ENCODE peak calls at places on chromosomes 5 and 9, in four cellular contexts. One of them, this sample, is unnamed.

GRCh38 chr5:146671561-146671960 is 155.6 kb upstream of the GPR151 start:
- DNase-seq in HepG2: no peak
- DNase-seq in K562: no peak
- DNase-seq in WTC11: no peak
- DNase-seq in this sample: no peak

GRCh38 chr9:78167356-78167755 is 68.5 kb upstream of the CEP78 start:
- DNase-seq in HepG2: no peak
- DNase-seq in K562: no peak
- DNase-seq in WTC11: no peak
- DNase-seq in this sample: no peak

GRCh38 chr5:171428849-171429542 is 9.5 kb downstream of the FGF18 start:
- DNase-seq in HepG2: no peak
- DNase-seq in K562: no peak
- DNase-seq in WTC11: no peak
- DNase-seq in this sample: no peak

GRCh38 chr5:114192108-114192507 is 169.8 kb upstream of the KCNN2 start:
- DNase-seq in HepG2: no peak
- DNase-seq in K562: no peak
- DNase-seq in WTC11: no peak
- DNase-seq in this sample: no peak

GRCh38 chr5:6404129-6404528 is 25.8 kb upstream of the MED10 start:
- DNase-seq in HepG2: no peak
- DNase-seq in K562: no peak
- DNase-seq in WTC11: no peak
- DNase-seq in this sample: no peak

GRCh38 chr9:69797680-69798079 is 22.9 kb upstream of the CFAP95 start:
- DNase-seq in HepG2: no peak
- DNase-seq in K562: peak
- DNase-seq in WTC11: no peak
- DNase-seq in this sample: no peak

GRCh38 chr5:92801921-92802320 is 779.1 kb downstream of the NR2F1-AS1 start:
- DNase-seq in HepG2: peak
- DNase-seq in K562: no peak
- DNase-seq in WTC11: no peak
- DNase-seq in this sample: peak

GRCh38 chr9:74497750-74498615 is 848 bp downstream of the RORB start:
- DNase-seq in HepG2: no peak
- DNase-seq in K562: no peak
- DNase-seq in WTC11: peak
- DNase-seq in this sample: peak

GRCh38 chr5:23820764-23821471 is 313.5 kb downstream of the PRDM9 start:
- DNase-seq in HepG2: no peak
- DNase-seq in K562: no peak
- DNase-seq in WTC11: no peak
- DNase-seq in this sample: peak

GRCh38 chr5:19002111-19002510 is 985.9 kb downstream of the CDH18 start:
- DNase-seq in HepG2: no peak
- DNase-seq in K562: no peak
- DNase-seq in WTC11: no peak
- DNase-seq in this sample: no peak

GRCh38 chr5:137372386-137373160 is 126.6 kb downstream of the SPOCK1 start:
- DNase-seq in HepG2: no peak
- DNase-seq in K562: no peak
- DNase-seq in WTC11: no peak
- DNase-seq in this sample: no peak

GRCh38 chr5:125205604-125206221 is 459.3 kb upstream of the ZNF608 start:
- DNase-seq in HepG2: no peak
- DNase-seq in K562: no peak
- DNase-seq in WTC11: no peak
- DNase-seq in this sample: no peak

GRCh38 chr9:121464968-121465367 is 34.7 kb downstream of the GGTA1 start:
- DNase-seq in HepG2: no peak
- DNase-seq in K562: no peak
- DNase-seq in WTC11: no peak
- DNase-seq in this sample: no peak

GRCh38 chr5:12805165-12805698 is 901.0 kb upstream of the CTNND2 start:
- DNase-seq in HepG2: no peak
- DNase-seq in K562: no peak
- DNase-seq in WTC11: no peak
- DNase-seq in this sample: no peak

GRCh38 chr9:115593587-115594091 is 475.7 kb upstream of the TNC start:
- DNase-seq in HepG2: peak
- DNase-seq in K562: peak
- DNase-seq in WTC11: no peak
- DNase-seq in this sample: peak

GRCh38 chr5:32388429-32389111 is 56.0 kb downstream of the ZFR start:
- DNase-seq in HepG2: no peak
- DNase-seq in K562: no peak
- DNase-seq in WTC11: no peak
- DNase-seq in this sample: no peak

GRCh38 chr9:134671341-134672113 is 29.9 kb downstream of the COL5A1 start:
- DNase-seq in HepG2: no peak
- DNase-seq in K562: no peak
- DNase-seq in WTC11: no peak
- DNase-seq in this sample: no peak

GRCh38 chr5:134465856-134466240 is 54.2 kb upstream of the CDKN2AIPNL start:
- DNase-seq in HepG2: peak
- DNase-seq in K562: peak
- DNase-seq in WTC11: peak
- DNase-seq in this sample: peak

GRCh38 chr9:112772215-112772509 is 21.6 kb downstream of the SNX30 start:
- DNase-seq in HepG2: no peak
- DNase-seq in K562: no peak
- DNase-seq in WTC11: no peak
- DNase-seq in this sample: no peak
- TF ChIP-seq ELF4 in HepG2: no peak
- TF ChIP-seq ELF4 in K562: no peak
- TF ChIP-seq ELF4 in WTC11: no peak
- TF ChIP-seq ELF4 in this sample: no peak

GRCh38 chr5:143161893-143162520 is 241.5 kb downstream of the NR3C1 start:
- DNase-seq in HepG2: peak
- DNase-seq in K562: no peak
- DNase-seq in WTC11: no peak
- DNase-seq in this sample: no peak
- TF ChIP-seq ELF4 in HepG2: no peak
- TF ChIP-seq ELF4 in K562: no peak
- TF ChIP-seq ELF4 in WTC11: no peak
- TF ChIP-seq ELF4 in this sample: no peak

GRCh38 chr5:98836175-98836574 is 62.7 kb downstream of the RGMB start:
- DNase-seq in HepG2: no peak
- DNase-seq in K562: no peak
- DNase-seq in WTC11: no peak
- DNase-seq in this sample: no peak
- TF ChIP-seq ELF4 in HepG2: no peak
- TF ChIP-seq ELF4 in K562: no peak
- TF ChIP-seq ELF4 in WTC11: no peak
- TF ChIP-seq ELF4 in this sample: no peak

DNA sequence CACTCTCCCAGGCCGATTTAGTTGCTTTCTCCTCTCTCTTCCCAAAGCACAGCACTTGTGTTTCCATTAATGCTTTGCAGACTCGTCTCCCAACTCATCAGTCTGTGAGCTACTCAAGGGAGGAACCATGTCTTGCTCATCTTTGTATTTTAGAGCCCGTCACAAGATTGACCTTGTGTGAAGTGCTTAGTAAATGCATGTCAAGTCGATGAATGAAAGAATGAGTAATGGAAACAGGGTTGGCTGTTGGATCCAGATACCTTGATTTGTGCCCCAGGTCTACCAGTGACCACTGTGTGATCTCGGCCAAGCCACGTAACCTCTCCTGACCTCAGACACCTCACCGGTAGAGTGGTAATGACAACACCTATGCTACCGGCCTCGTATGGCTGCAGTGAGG is 99.2 kb downstream of the KLF4 start:
- DNase-seq in HepG2: no peak
- DNase-seq in K562: no peak
- DNase-seq in WTC11: no peak
- DNase-seq in this sample: no peak
- TF ChIP-seq ELF4 in HepG2: no peak
- TF ChIP-seq ELF4 in K562: no peak
- TF ChIP-seq ELF4 in WTC11: no peak
- TF ChIP-seq ELF4 in this sample: no peak

GRCh38 chr5:180201051-180201987 is 7.7 kb downstream of the RASGEF1C start:
- DNase-seq in HepG2: peak
- DNase-seq in K562: peak
- DNase-seq in WTC11: peak
- DNase-seq in this sample: peak
- TF ChIP-seq ELF4 in HepG2: no peak
- TF ChIP-seq ELF4 in K562: no peak
- TF ChIP-seq ELF4 in WTC11: no peak
- TF ChIP-seq ELF4 in this sample: no peak

DNA sequence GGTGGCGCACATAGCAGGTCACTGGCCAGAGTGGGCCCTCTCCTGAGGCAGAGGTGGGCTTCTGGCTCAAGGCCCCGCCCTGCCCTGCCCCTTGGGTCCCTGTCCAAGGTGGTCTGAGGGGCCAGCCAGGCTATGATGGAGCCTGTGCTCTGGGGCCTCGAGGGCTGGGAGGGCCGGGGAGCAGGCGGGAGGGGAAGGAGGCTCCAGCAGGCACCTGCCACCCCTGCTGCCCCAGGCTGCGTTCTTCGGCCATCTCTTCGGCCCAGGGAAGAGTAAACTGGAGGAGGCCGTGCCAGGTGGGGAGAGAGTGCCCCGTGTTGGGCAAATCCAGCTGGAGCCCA is 14.6 kb downstream of the FIBCD1 start:
- DNase-seq in HepG2: no peak
- DNase-seq in K562: peak
- DNase-seq in WTC11: no peak
- DNase-seq in this sample: no peak
- TF ChIP-seq ELF4 in HepG2: no peak
- TF ChIP-seq ELF4 in K562: no peak
- TF ChIP-seq ELF4 in WTC11: no peak
- TF ChIP-seq ELF4 in this sample: no peak

DNA sequence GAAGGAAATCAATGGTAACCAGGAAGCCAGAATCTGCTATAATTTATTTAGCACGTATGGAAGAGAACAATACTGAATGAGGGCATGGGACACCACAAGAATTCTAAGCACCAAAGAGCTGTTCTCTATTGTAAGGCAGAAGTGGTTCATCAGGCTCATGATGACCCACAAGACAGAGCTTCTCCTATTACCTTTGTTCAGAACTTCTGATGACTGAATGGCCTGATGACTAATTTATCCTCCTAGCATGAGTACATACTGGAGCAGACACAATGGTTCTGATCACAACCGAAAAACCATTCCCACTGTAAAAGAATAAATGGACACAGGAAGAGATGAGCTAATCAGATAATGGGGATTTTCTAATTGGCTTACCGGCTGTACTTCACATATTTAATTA is 329.8 kb upstream of the PDE4D start:
- DNase-seq in HepG2: no peak
- DNase-seq in K562: no peak
- DNase-seq in WTC11: no peak
- DNase-seq in this sample: no peak
- TF ChIP-seq ELF4 in HepG2: no peak
- TF ChIP-seq ELF4 in K562: no peak
- TF ChIP-seq ELF4 in WTC11: no peak
- TF ChIP-seq ELF4 in this sample: no peak

This sample was measured in HEK293T.